ENCODE peak calls at places on chromosomes 5 and 9, in seven cellular contexts. B, A, L, H, X, Z and W are unnamed samples.

GRCh38 chr5:103086547-103086946 is 33.4 kb downstream of the GIN1 start:
- DNase-seq in B (no peak), A (no peak), L (no peak), H (no peak), X (no peak), Z (no peak), W (no peak)

GRCh38 chr5:100890514-100891008 is 12.5 kb downstream of the ST8SIA4 start:
- DNase-seq in B (peak; percentile 58), A (no peak), L (peak; percentile 31), H (no peak), X (no peak), Z (no peak), W (no peak)

GRCh38 chr5:150058480-150059126 is 27.8 kb downstream of the CSF1R start:
- DNase-seq in B (peak; percentile 47), A (no peak), L (peak; percentile 60), H (no peak), X (peak; percentile 70), Z (no peak), W (no peak)

GRCh38 chr9:92612292-92612691 is 57.6 kb downstream of the IPPK start:
- DNase-seq in B (no peak), A (no peak), L (no peak), H (no peak), X (no peak), Z (no peak), W (no peak)

GRCh38 chr5:91225848-91226686 is 157.1 kb downstream of the ARRDC3 start:
- DNase-seq in B (no peak), A (no peak), L (no peak), H (peak; percentile 57), X (peak; percentile 67), Z (no peak), W (no peak)

GRCh38 chr9:69801994-69802393 is 18.6 kb upstream of the CFAP95 start:
- DNase-seq in B (peak; percentile 15), A (no peak), L (no peak), H (no peak), X (no peak), Z (no peak), W (no peak)

GRCh38 chr5:68028131-68028727 is 187.3 kb upstream of the PIK3R1 start:
- DNase-seq in B (peak; percentile 21), A (no peak), L (no peak), H (no peak), X (no peak), Z (no peak), W (no peak)

GRCh38 chr5:17425385-17426070 is 72.5 kb upstream of the TAF11L2 start:
- DNase-seq in B (no peak), A (no peak), L (no peak), H (no peak), X (no peak), Z (no peak), W (no peak)

GRCh38 chr5:180370861-180371641 is 17.9 kb upstream of the GFPT2 start:
- DNase-seq in B (no peak), A (peak; percentile 69), L (no peak), H (no peak), X (no peak), Z (no peak), W (no peak)

GRCh38 chr5:11075010-11075860 is 314.2 kb upstream of the DAP start:
- DNase-seq in B (no peak), A (no peak), L (no peak), H (no peak), X (no peak), Z (no peak), W (no peak)

GRCh38 chr5:115272297-115272958 is 9.8 kb upstream of the PGGT1B start:
- DNase-seq in B (no peak), A (no peak), L (no peak), H (no peak), X (no peak), Z (no peak), W (no peak)

GRCh38 chr5:95866431-95867063 is 44.0 kb upstream of the GLRX start:
- DNase-seq in B (peak; percentile 42), A (no peak), L (peak; percentile 42), H (no peak), X (no peak), Z (no peak), W (no peak)

GRCh38 chr9:135410831-135411473 is 68.6 kb upstream of the PPP1R26 start:
- DNase-seq in B (no peak), A (no peak), L (no peak), H (no peak), X (no peak), Z (no peak), W (no peak)

GRCh38 chr5:317086-317811 is 4.3 kb upstream of the AHRR start:
- DNase-seq in B (peak; percentile 82), A (no peak), L (peak; percentile 67), H (no peak), X (no peak), Z (no peak), W (peak; percentile 73)

GRCh38 chr5:67636091-67636490 is 439.5 kb upstream of the CD180 start:
- DNase-seq in B (peak; percentile 28), A (peak; percentile 75), L (peak; percentile 10), H (no peak), X (peak; percentile 8), Z (peak; percentile 33), W (no peak)

GRCh38 chr5:151740336-151740942 is 18.0 kb downstream of the ATOX1 start:
- DNase-seq in B (peak; percentile 94), A (peak; percentile 74), L (peak; percentile 97), H (peak; percentile 29), X (peak; percentile 53), Z (peak; percentile 83), W (peak; percentile 54)

GRCh38 chr5:128632264-128632663 is 94.2 kb upstream of the FBN2 start:
- DNase-seq in B (peak; percentile 39), A (no peak), L (no peak), H (no peak), X (no peak), Z (no peak), W (no peak)

GRCh38 chr5:151477106-151477505 is 29.7 kb downstream of the SLC36A1 start:
- DNase-seq in B (peak; percentile 73), A (no peak), L (no peak), H (no peak), X (no peak), Z (no peak), W (no peak)

GRCh38 chr9:36100532-36100931 is 36.0 kb upstream of the GLIPR2 start:
- DNase-seq in B (no peak), A (no peak), L (peak; percentile 29), H (no peak), X (no peak), Z (no peak), W (no peak)

GRCh38 chr5:67265951-67266350 is 69.4 kb upstream of the CD180 start:
- DNase-seq in B (peak; percentile 54), A (no peak), L (no peak), H (no peak), X (no peak), Z (no peak), W (no peak)

GRCh38 chr5:176466245-176466871 is 18.2 kb downstream of the FAF2 start:
- DNase-seq in B (peak; percentile 71), A (no peak), L (peak; percentile 33), H (no peak), X (no peak), Z (no peak), W (no peak)

GRCh38 chr5:75668988-75669760 is 48.1 kb downstream of the POC5 start:
- DNase-seq in B (peak; percentile 44), A (no peak), L (no peak), H (peak; percentile 15), X (peak; percentile 64), Z (no peak), W (no peak)

GRCh38 chr5:102911973-102912372 is 156.9 kb downstream of the PAM start:
- DNase-seq in B (peak; percentile 60), A (no peak), L (peak; percentile 73), H (no peak), X (no peak), Z (no peak), W (no peak)

GRCh38 chr5:118919016-118919415 is 69.3 kb downstream of the DTWD2 start:
- DNase-seq in B (peak; percentile 31), A (no peak), L (peak; percentile 22), H (no peak), X (no peak), Z (no peak), W (no peak)

GRCh38 chr5:181164076-181164952 is 16.9 kb downstream of the OR2V2 start:
- DNase-seq in B (no peak), A (no peak), L (no peak), H (no peak), X (no peak), Z (no peak), W (no peak)

DNA sequence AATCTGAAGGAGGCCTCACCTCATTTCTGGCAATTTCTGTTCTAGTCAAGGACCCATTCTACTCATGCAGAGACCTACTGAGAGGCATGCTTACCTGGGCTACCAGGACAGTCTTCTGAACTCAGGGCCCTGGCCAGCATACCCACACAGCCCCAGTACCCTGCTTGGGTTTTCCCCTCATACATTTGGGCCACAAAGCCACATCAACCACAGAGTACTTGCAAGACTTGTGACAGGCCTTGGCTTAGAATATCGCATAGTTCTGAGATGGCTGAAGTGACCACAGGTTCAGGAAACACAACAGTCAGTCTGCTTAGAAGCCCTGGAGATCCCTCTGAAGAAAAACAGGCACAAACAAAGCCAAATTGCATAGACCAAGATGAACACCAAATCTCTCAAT is 758.8 kb upstream of the CDH9 start:
- DNase-seq in B (no peak), A (no peak), L (no peak), H (no peak), X (no peak), Z (no peak), W (no peak)
- TF ChIP-seq CTCF in B (no peak), A (no peak), L (no peak), H (no peak), X (no peak), Z (no peak), W (no peak)

GRCh38 chr9:88998911-88999310 is 7.6 kb downstream of the S1PR3 start:
- DNase-seq in B (peak; percentile 60), A (peak; percentile 86), L (peak; percentile 55), H (no peak), X (peak; percentile 81), Z (peak; percentile 58), W (no peak)
- TF ChIP-seq CTCF in B (no peak), A (no peak), L (no peak), H (no peak), X (no peak), Z (no peak), W (no peak)

DNA sequence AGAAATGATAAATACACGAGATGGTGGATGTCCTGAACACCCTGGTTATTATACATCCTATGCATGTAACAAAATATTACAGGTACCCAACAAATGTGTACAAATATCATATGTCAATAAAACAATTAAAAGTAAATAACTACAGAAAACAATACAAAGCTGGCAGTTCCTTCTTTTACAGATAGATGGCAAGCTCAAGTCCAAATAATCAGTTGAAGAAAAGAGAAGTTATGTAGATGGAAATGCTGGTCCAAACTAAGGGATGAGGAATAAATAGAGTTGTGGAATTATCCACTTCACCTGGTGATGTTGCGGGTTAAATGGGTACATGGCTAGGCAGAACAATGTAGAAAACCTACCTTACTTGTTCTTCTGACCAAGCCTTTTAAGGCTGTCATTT is 79.4 kb downstream of the PALM2AKAP2 start:
- DNase-seq in B (peak; percentile 28), A (no peak), L (no peak), H (no peak), X (no peak), Z (no peak), W (no peak)
- TF ChIP-seq CTCF in B (peak; percentile 59), A (no peak), L (peak; percentile 49), H (no peak), X (no peak), Z (no peak), W (peak; percentile 43)

DNA sequence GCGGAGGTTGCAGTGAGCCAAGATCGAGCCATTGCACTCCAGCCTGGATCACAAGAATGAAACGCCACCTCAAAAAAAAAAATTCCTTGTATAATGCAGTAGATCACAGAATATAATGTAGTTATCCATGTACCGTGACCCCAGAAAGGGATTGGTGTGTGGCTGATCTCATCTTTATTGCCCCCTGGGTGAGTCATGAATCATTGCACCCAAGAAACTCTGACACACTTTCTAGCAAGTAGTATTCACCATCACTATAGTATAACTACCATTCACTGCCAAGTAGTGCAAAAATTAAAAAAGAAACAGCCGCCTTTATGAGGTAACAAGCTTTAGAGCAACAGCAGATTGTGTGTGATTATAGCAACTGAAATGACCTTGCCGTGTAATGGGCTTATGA is 23.7 kb upstream of the ANKH start:
- DNase-seq in B (peak; percentile 15), A (no peak), L (no peak), H (no peak), X (no peak), Z (no peak), W (no peak)
- TF ChIP-seq CTCF in B (peak; percentile 11), A (no peak), L (no peak), H (no peak), X (no peak), Z (no peak), W (no peak)